ENCODE peak calls at places on chromosomes 11 and 22, in nine cellular contexts. One of them, this sample, is unnamed.

GRCh38 chr11:25775608-25776007 is 556.3 kb upstream of the ANO3 start:
- DNase-seq in CD4-positive, alpha-beta T cell: no peak
- DNase-seq in HL-60: no peak
- DNase-seq in AG10803: no peak
- DNase-seq in endothelial cell: no peak
- DNase-seq in HFFc6: no peak
- DNase-seq in A549: no peak
- DNase-seq in dorsolateral prefrontal cortex: no peak
- DNase-seq in fibroblast of mammary gland: no peak
- DNase-seq in this sample: no peak

GRCh38 chr11:74948546-74948897 is 369 bp downstream of the XRRA1 start:
- DNase-seq in CD4-positive, alpha-beta T cell: no peak
- DNase-seq in AG10803: peak
- DNase-seq in HL-60: peak
- DNase-seq in dorsolateral prefrontal cortex: no peak
- DNase-seq in fibroblast of mammary gland: peak
- DNase-seq in A549: no peak
- DNase-seq in endothelial cell: no peak
- DNase-seq in HFFc6: no peak
- DNase-seq in this sample: peak

GRCh38 chr11:2803186-2804057 is 82.2 kb downstream of the CDKN1C start:
- DNase-seq in HL-60: no peak
- DNase-seq in A549: no peak
- DNase-seq in endothelial cell: no peak
- DNase-seq in CD4-positive, alpha-beta T cell: no peak
- DNase-seq in dorsolateral prefrontal cortex: no peak
- DNase-seq in HFFc6: no peak
- DNase-seq in fibroblast of mammary gland: no peak
- DNase-seq in AG10803: no peak
- DNase-seq in this sample: no peak

GRCh38 chr22:49040754-49041467 is 786.8 kb downstream of the BRD1 start:
- DNase-seq in HFFc6: no peak
- DNase-seq in fibroblast of mammary gland: no peak
- DNase-seq in endothelial cell: no peak
- DNase-seq in AG10803: no peak
- DNase-seq in dorsolateral prefrontal cortex: no peak
- DNase-seq in CD4-positive, alpha-beta T cell: no peak
- DNase-seq in HL-60: no peak
- DNase-seq in A549: no peak
- DNase-seq in this sample: no peak

GRCh38 chr11:74749965-74750296 is 1.3 kb downstream of the RNF169 start:
- DNase-seq in A549: no peak
- DNase-seq in dorsolateral prefrontal cortex: no peak
- DNase-seq in CD4-positive, alpha-beta T cell: no peak
- DNase-seq in AG10803: no peak
- DNase-seq in fibroblast of mammary gland: no peak
- DNase-seq in HL-60: no peak
- DNase-seq in endothelial cell: no peak
- DNase-seq in HFFc6: no peak
- DNase-seq in this sample: no peak

GRCh38 chr11:126202646-126203359 is 8.6 kb downstream of the RPUSD4 start:
- DNase-seq in endothelial cell: no peak
- DNase-seq in HFFc6: no peak
- DNase-seq in CD4-positive, alpha-beta T cell: no peak
- DNase-seq in A549: no peak
- DNase-seq in fibroblast of mammary gland: no peak
- DNase-seq in dorsolateral prefrontal cortex: no peak
- DNase-seq in HL-60: no peak
- DNase-seq in AG10803: no peak
- DNase-seq in this sample: no peak

GRCh38 chr11:111918390-111919256 is at the start of gene C11orf52:
- DNase-seq in fibroblast of mammary gland: no peak
- DNase-seq in endothelial cell: peak
- DNase-seq in HFFc6: no peak
- DNase-seq in A549: no peak
- DNase-seq in AG10803: peak
- DNase-seq in dorsolateral prefrontal cortex: no peak
- DNase-seq in HL-60: no peak
- DNase-seq in CD4-positive, alpha-beta T cell: no peak
- DNase-seq in this sample: peak

GRCh38 chr11:88428959-88429358 is 91.4 kb upstream of the CTSC start:
- DNase-seq in endothelial cell: no peak
- DNase-seq in fibroblast of mammary gland: no peak
- DNase-seq in HFFc6: no peak
- DNase-seq in AG10803: no peak
- DNase-seq in dorsolateral prefrontal cortex: no peak
- DNase-seq in A549: no peak
- DNase-seq in HL-60: no peak
- DNase-seq in CD4-positive, alpha-beta T cell: no peak
- DNase-seq in this sample: no peak

GRCh38 chr22:45420539-45420938 is 7.0 kb downstream of the RIBC2 start:
- DNase-seq in HL-60: no peak
- DNase-seq in A549: no peak
- DNase-seq in endothelial cell: no peak
- DNase-seq in AG10803: no peak
- DNase-seq in CD4-positive, alpha-beta T cell: no peak
- DNase-seq in fibroblast of mammary gland: no peak
- DNase-seq in dorsolateral prefrontal cortex: no peak
- DNase-seq in HFFc6: no peak
- DNase-seq in this sample: no peak

GRCh38 chr11:75583710-75584658 is 21.9 kb downstream of the SERPINH1 start:
- DNase-seq in A549: no peak
- DNase-seq in fibroblast of mammary gland: peak
- DNase-seq in dorsolateral prefrontal cortex: peak
- DNase-seq in HL-60: no peak
- DNase-seq in HFFc6: no peak
- DNase-seq in CD4-positive, alpha-beta T cell: no peak
- DNase-seq in AG10803: peak
- DNase-seq in endothelial cell: peak
- DNase-seq in this sample: no peak

GRCh38 chr11:94933225-94934130 is 39.9 kb downstream of the CWC15 start:
- DNase-seq in HL-60: no peak
- DNase-seq in HFFc6: peak
- DNase-seq in AG10803: peak
- DNase-seq in dorsolateral prefrontal cortex: no peak
- DNase-seq in A549: no peak
- DNase-seq in CD4-positive, alpha-beta T cell: no peak
- DNase-seq in endothelial cell: no peak
- DNase-seq in fibroblast of mammary gland: peak
- DNase-seq in this sample: no peak

GRCh38 chr11:108559340-108559739 is 34.2 kb downstream of the EXPH5 start:
- DNase-seq in fibroblast of mammary gland: peak
- DNase-seq in endothelial cell: no peak
- DNase-seq in CD4-positive, alpha-beta T cell: no peak
- DNase-seq in dorsolateral prefrontal cortex: no peak
- DNase-seq in HL-60: no peak
- DNase-seq in HFFc6: peak
- DNase-seq in A549: no peak
- DNase-seq in AG10803: peak
- DNase-seq in this sample: no peak

GRCh38 chr11:47550288-47551052 is 2.5 kb downstream of the CELF1 start:
- DNase-seq in A549: no peak
- DNase-seq in endothelial cell: no peak
- DNase-seq in dorsolateral prefrontal cortex: no peak
- DNase-seq in HFFc6: no peak
- DNase-seq in AG10803: peak
- DNase-seq in HL-60: peak
- DNase-seq in fibroblast of mammary gland: peak
- DNase-seq in CD4-positive, alpha-beta T cell: no peak
- DNase-seq in this sample: no peak

GRCh38 chr11:75462117-75462653 is 29.2 kb upstream of the KLHL35 start:
- DNase-seq in CD4-positive, alpha-beta T cell: no peak
- DNase-seq in AG10803: no peak
- DNase-seq in HL-60: no peak
- DNase-seq in endothelial cell: no peak
- DNase-seq in HFFc6: no peak
- DNase-seq in dorsolateral prefrontal cortex: no peak
- DNase-seq in A549: no peak
- DNase-seq in fibroblast of mammary gland: no peak
- DNase-seq in this sample: no peak

GRCh38 chr11:66001941-66002647 is at the start of the genes BANF1 and EIF1AD:
- DNase-seq in HFFc6: peak
- DNase-seq in AG10803: peak
- DNase-seq in fibroblast of mammary gland: peak
- DNase-seq in dorsolateral prefrontal cortex: peak
- DNase-seq in A549: peak
- DNase-seq in HL-60: peak
- DNase-seq in endothelial cell: peak
- DNase-seq in CD4-positive, alpha-beta T cell: peak
- DNase-seq in this sample: peak

GRCh38 chr11:66003291-66003690 is 988 bp downstream of the BANF1 start:
- DNase-seq in HL-60: no peak
- DNase-seq in CD4-positive, alpha-beta T cell: no peak
- DNase-seq in AG10803: no peak
- DNase-seq in dorsolateral prefrontal cortex: no peak
- DNase-seq in HFFc6: no peak
- DNase-seq in A549: no peak
- DNase-seq in endothelial cell: no peak
- DNase-seq in fibroblast of mammary gland: no peak
- DNase-seq in this sample: no peak

GRCh38 chr11:66006134-66006890 is 4.0 kb downstream of the BANF1 start:
- DNase-seq in AG10803: no peak
- DNase-seq in CD4-positive, alpha-beta T cell: no peak
- DNase-seq in HFFc6: no peak
- DNase-seq in HL-60: no peak
- DNase-seq in endothelial cell: no peak
- DNase-seq in fibroblast of mammary gland: no peak
- DNase-seq in A549: no peak
- DNase-seq in dorsolateral prefrontal cortex: no peak
- DNase-seq in this sample: no peak

GRCh38 chr11:66004186-66004585 is 1.9 kb downstream of the BANF1 start:
- DNase-seq in endothelial cell: no peak
- DNase-seq in CD4-positive, alpha-beta T cell: no peak
- DNase-seq in AG10803: no peak
- DNase-seq in dorsolateral prefrontal cortex: no peak
- DNase-seq in A549: no peak
- DNase-seq in fibroblast of mammary gland: no peak
- DNase-seq in HFFc6: no peak
- DNase-seq in HL-60: no peak
- DNase-seq in this sample: no peak

DNA sequence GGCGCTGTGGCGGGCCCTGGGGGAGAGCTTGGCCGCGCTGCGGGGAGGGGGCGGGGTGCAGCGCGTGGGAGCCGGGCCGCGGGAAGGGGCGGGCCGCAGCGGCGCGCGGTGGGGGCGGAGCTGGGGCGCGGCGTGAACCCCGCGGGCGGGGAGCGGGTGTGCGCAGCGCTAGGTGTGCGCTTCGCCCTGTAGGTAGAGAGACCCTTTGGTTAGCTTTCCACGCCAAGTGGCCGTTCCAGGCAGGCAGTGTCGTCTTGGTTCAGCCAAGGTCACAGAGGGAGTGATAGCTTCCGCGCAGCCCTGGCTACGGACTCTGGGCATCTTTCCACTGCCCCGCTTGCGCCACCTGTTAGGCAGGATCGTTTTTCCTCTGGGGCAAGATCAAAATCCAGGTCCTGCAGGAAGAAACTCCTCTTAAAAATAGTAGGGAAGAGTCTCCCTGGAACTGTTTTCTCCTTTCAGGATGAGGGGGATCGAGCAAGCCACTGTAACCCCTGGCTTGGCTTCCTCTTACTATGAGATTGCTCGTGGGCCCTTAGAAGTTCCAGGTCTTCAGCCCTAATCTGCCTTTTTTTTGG is 434 bp downstream of the BANF1 start:
- DNase-seq in endothelial cell: peak
- DNase-seq in A549: peak
- DNase-seq in fibroblast of mammary gland: peak
- DNase-seq in dorsolateral prefrontal cortex: peak
- DNase-seq in HL-60: peak
- DNase-seq in AG10803: peak
- DNase-seq in HFFc6: peak
- DNase-seq in CD4-positive, alpha-beta T cell: no peak
- DNase-seq in this sample: peak
- TF ChIP-seq CTCF in endothelial cell: no peak
- TF ChIP-seq CTCF in A549: peak
- TF ChIP-seq CTCF in fibroblast of mammary gland: peak
- TF ChIP-seq CTCF in dorsolateral prefrontal cortex: no peak
- TF ChIP-seq CTCF in HL-60: no peak
- TF ChIP-seq CTCF in AG10803: peak
- TF ChIP-seq CTCF in HFFc6: peak
- TF ChIP-seq CTCF in CD4-positive, alpha-beta T cell: no peak
- TF ChIP-seq CTCF in this sample: no peak

GRCh38 chr11:123527947-123528346 is 97.9 kb downstream of the GRAMD1B start:
- DNase-seq in dorsolateral prefrontal cortex: no peak
- DNase-seq in CD4-positive, alpha-beta T cell: no peak
- DNase-seq in endothelial cell: no peak
- DNase-seq in HL-60: no peak
- DNase-seq in HFFc6: no peak
- DNase-seq in AG10803: no peak
- DNase-seq in fibroblast of mammary gland: no peak
- DNase-seq in A549: no peak
- DNase-seq in this sample: no peak
- TF ChIP-seq CTCF in dorsolateral prefrontal cortex: no peak
- TF ChIP-seq CTCF in CD4-positive, alpha-beta T cell: no peak
- TF ChIP-seq CTCF in endothelial cell: no peak
- TF ChIP-seq CTCF in HL-60: no peak
- TF ChIP-seq CTCF in HFFc6: no peak
- TF ChIP-seq CTCF in AG10803: no peak
- TF ChIP-seq CTCF in fibroblast of mammary gland: no peak
- TF ChIP-seq CTCF in A549: no peak
- TF ChIP-seq CTCF in this sample: no peak

GRCh38 chr11:72693271-72693968 is 19.2 kb upstream of the PDE2A start:
- DNase-seq in AG10803: no peak
- DNase-seq in A549: no peak
- DNase-seq in dorsolateral prefrontal cortex: no peak
- DNase-seq in HL-60: no peak
- DNase-seq in endothelial cell: no peak
- DNase-seq in fibroblast of mammary gland: no peak
- DNase-seq in HFFc6: no peak
- DNase-seq in CD4-positive, alpha-beta T cell: no peak
- DNase-seq in this sample: no peak
- TF ChIP-seq CTCF in AG10803: no peak
- TF ChIP-seq CTCF in A549: no peak
- TF ChIP-seq CTCF in dorsolateral prefrontal cortex: no peak
- TF ChIP-seq CTCF in HL-60: no peak
- TF ChIP-seq CTCF in endothelial cell: no peak
- TF ChIP-seq CTCF in fibroblast of mammary gland: no peak
- TF ChIP-seq CTCF in HFFc6: peak
- TF ChIP-seq CTCF in CD4-positive, alpha-beta T cell: no peak
- TF ChIP-seq CTCF in this sample: no peak

DNA sequence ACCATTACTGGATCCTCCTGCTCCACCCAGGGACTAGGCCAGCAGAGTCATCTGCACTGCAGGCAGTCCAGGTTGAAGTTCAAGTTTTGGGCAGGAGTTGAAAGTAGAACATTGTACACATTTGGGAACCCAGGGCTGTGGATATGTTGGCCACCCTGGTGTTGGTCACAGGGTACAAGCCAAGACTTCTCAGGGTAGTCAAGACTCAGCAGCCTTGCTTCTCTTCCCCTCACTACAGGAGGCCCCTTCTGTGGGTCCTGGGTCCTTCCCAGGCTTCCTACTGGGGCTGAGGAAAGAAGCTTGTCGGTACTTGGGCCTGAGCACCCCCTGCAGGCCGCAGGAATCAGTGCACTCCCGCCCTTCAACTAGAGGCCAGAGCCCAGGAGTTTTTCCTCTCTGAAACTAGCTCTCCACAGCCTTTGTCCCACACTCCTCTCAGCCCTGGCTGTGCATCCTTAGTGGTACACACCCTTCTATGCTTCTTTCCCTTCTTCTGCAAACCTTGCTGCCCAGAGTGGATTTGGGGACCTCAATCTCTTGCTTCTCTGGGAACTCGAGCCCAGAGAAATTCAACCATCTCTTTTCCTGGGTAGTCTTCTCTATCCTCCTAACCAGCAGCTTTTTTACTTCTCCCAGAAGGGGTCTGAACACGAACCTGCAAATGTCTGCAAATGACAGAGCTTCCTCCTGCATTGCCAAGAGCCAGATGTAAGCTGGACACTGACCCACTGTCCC is 2.6 kb upstream of the HPX start:
- DNase-seq in HFFc6: peak
- DNase-seq in endothelial cell: peak
- DNase-seq in CD4-positive, alpha-beta T cell: peak
- DNase-seq in HL-60: peak
- DNase-seq in dorsolateral prefrontal cortex: peak
- DNase-seq in AG10803: peak
- DNase-seq in fibroblast of mammary gland: peak
- DNase-seq in A549: peak
- DNase-seq in this sample: peak
- TF ChIP-seq CTCF in HFFc6: peak
- TF ChIP-seq CTCF in endothelial cell: peak
- TF ChIP-seq CTCF in CD4-positive, alpha-beta T cell: peak
- TF ChIP-seq CTCF in HL-60: peak
- TF ChIP-seq CTCF in dorsolateral prefrontal cortex: peak
- TF ChIP-seq CTCF in AG10803: peak
- TF ChIP-seq CTCF in fibroblast of mammary gland: peak
- TF ChIP-seq CTCF in A549: peak
- TF ChIP-seq CTCF in this sample: peak